ENCODE peak calls at places on chromosomes 4 and X, in four cellular contexts. B is GM12878, V is K562, U is HepG2. F is an unnamed sample. For H4K20me1, the result is how much of the 10 kb centered on the place peaks cover.

GRCh38 chrX:18899796-18900380 is 84.0 kb downstream of the PHKA2 start:
- DNase-seq in B (no peak), V (no peak), U (no peak), F (peak)

GRCh38 chr4:13476915-13477314 is 7.2 kb downstream of the RAB28 start:
- DNase-seq in B (no peak), V (no peak), U (no peak), F (peak)

GRCh38 chr4:134807231-134807745 is 605.7 kb upstream of the PABPC4L start:
- DNase-seq in B (no peak), V (no peak), U (no peak), F (peak)

GRCh38 chr4:100841911-100842310 is 324.1 kb upstream of the EMCN start:
- DNase-seq in B (no peak), V (no peak), U (no peak), F (no peak)

GRCh38 chr4:183722738-183723560 is 63.9 kb downstream of the TRAPPC11 start:
- DNase-seq in B (peak), V (no peak), U (no peak), F (peak)

GRCh38 chr4:183430317-183430986 is 14.0 kb upstream of the CDKN2AIP start:
- DNase-seq in B (no peak), V (no peak), U (no peak), F (peak)

GRCh38 chr4:101037938-101038413 is 309.4 kb downstream of the PPP3CA start:
- DNase-seq in B (no peak), V (no peak), U (no peak), F (peak)

GRCh38 chr4:85170241-85170640 is 203.8 kb upstream of the WDFY3 start:
- DNase-seq in B (no peak), V (no peak), U (no peak), F (no peak)

GRCh38 chrX:150693782-150694574 is 782 bp downstream of the MTMR1 start:
- DNase-seq in B (no peak), V (no peak), U (peak), F (peak)

GRCh38 chr4:165814256-165815010 is 58.6 kb upstream of the TLL1 start:
- DNase-seq in B (no peak), V (no peak), U (no peak), F (peak)

GRCh38 chr4:115711575-115711974 is 598.2 kb upstream of the NDST4 start:
- DNase-seq in B (no peak), V (no peak), U (no peak), F (no peak)

GRCh38 chrX:102765217-102765616 is 44.7 kb downstream of the GPRASP3 start:
- DNase-seq in B (no peak), V (no peak), U (no peak), F (peak)

GRCh38 chr4:99838927-99839326 is 22.3 kb downstream of the DAPP1 start:
- DNase-seq in B (no peak), V (no peak), U (no peak), F (no peak)

GRCh38 chr4:68129793-68130192 is at the start of gene TMPRSS11F:
- DNase-seq in B (no peak), V (peak), U (no peak), F (no peak)

GRCh38 chrX:41209853-41210252 is 124.1 kb upstream of the DDX3X start:
- DNase-seq in B (no peak), V (no peak), U (no peak), F (no peak)

GRCh38 chrX:39247536-39247935 is 446.3 kb downstream of the MID1IP1 start:
- DNase-seq in B (no peak), V (no peak), U (no peak), F (no peak)

GRCh38 chrX:12339921-12340320 is 201.6 kb downstream of the FRMPD4 start:
- DNase-seq in B (no peak), V (no peak), U (no peak), F (no peak)

GRCh38 chr4:115274545-115274944 is 161.1 kb upstream of the NDST4 start:
- DNase-seq in B (no peak), V (no peak), U (no peak), F (no peak)

GRCh38 chr4:40462326-40462725 is 127.2 kb downstream of the CHRNA9 start:
- DNase-seq in B (peak), V (no peak), U (no peak), F (no peak)

GRCh38 chr4:130257271-130257670 is 1161.3 kb downstream of the C4orf33 start:
- DNase-seq in B (no peak), V (no peak), U (no peak), F (peak)

GRCh38 chrX:40468033-40468979 is 112.5 kb upstream of the ATP6AP2 start:
- DNase-seq in B (peak), V (peak), U (peak), F (peak)

GRCh38 chrX:133493366-133493765 is 78.1 kb upstream of the GPC4 start:
- DNase-seq in B (no peak), V (no peak), U (no peak), F (no peak)

GRCh38 chr4:17336069-17336468 is 175.8 kb downstream of the QDPR start:
- DNase-seq in B (no peak), V (no peak), U (no peak), F (no peak)

GRCh38 chr4:7371122-7371941 is 63.4 kb downstream of the PSAPL1 start:
- DNase-seq in B (no peak), V (no peak), U (no peak), F (no peak)

GRCh38 chr4:140271553-140271952 is 101.9 kb upstream of the SCOC start:
- DNase-seq in B (no peak), V (no peak), U (no peak), F (no peak)

GRCh38 chrX:87489071-87489470 is 28.5 kb upstream of the KLHL4 start:
- DNase-seq in B (no peak), V (no peak), U (no peak), F (peak)

GRCh38 chr4:121784401-121784800 is 16.7 kb upstream of the EXOSC9 start:
- DNase-seq in B (no peak), V (no peak), U (no peak), F (no peak)

GRCh38 chr4:785332-786073 is 40.4 kb downstream of the CPLX1 start:
- DNase-seq in B (no peak), V (no peak), U (no peak), F (no peak)

GRCh38 chr4:176883681-176884418 is 91.1 kb upstream of the VEGFC start:
- DNase-seq in B (no peak), V (no peak), U (no peak), F (peak)

GRCh38 chr4:61406677-61407076 is 206.6 kb downstream of the ADGRL3 start:
- DNase-seq in B (no peak), V (no peak), U (no peak), F (no peak)

GRCh38 chr4:62210521-62210920 is 1010.4 kb downstream of the ADGRL3 start:
- DNase-seq in B (no peak), V (no peak), U (no peak), F (no peak)

GRCh38 chrX:16578218-16578617 is 71.7 kb upstream of the S100G start:
- DNase-seq in B (no peak), V (no peak), U (no peak), F (no peak)

GRCh38 chr4:79399076-79399475 is 9.0 kb downstream of the GK2 start:
- DNase-seq in B (no peak), V (no peak), U (no peak), F (no peak)

GRCh38 chrX:118666521-118666920 is 60.9 kb upstream of the IL13RA1 start:
- DNase-seq in B (no peak), V (no peak), U (peak), F (no peak)

GRCh38 chrX:107629533-107629909 is 1.2 kb downstream of the PRPS1 start:
- DNase-seq in B (no peak), V (peak), U (peak), F (peak)

GRCh38 chr4:48141048-48141447 is 7.0 kb upstream of the TXK start:
- DNase-seq in B (no peak), V (peak), U (peak), F (peak)

GRCh38 chrX:110125435-110125834 is 122.5 kb downstream of the TMEM164 start:
- DNase-seq in B (no peak), V (no peak), U (peak), F (peak)

GRCh38 chrX:45788941-45789348 is 588.3 kb upstream of the DIPK2B start:
- DNase-seq in B (no peak), V (no peak), U (no peak), F (peak)

GRCh38 chr4:174398728-174399127 is 115.0 kb downstream of the CEP44 start:
- DNase-seq in B (no peak), V (peak), U (no peak), F (peak)

GRCh38 chrX:152907084-152907651 is 9.3 kb downstream of the ZNF185 start:
- DNase-seq in B (no peak), V (peak), U (no peak), F (no peak)
- H3K4me3 ChIP-seq in B (no peak), V (no peak), U (no peak), F (no peak)

GRCh38 chr4:2835978-2836377 is 7.7 kb upstream of the ADD1 start:
- DNase-seq in B (no peak), V (no peak), U (no peak), F (no peak)
- H4K20me1 ChIP-seq in B (under half), V (under half), U (under half), F (under half)

DNA sequence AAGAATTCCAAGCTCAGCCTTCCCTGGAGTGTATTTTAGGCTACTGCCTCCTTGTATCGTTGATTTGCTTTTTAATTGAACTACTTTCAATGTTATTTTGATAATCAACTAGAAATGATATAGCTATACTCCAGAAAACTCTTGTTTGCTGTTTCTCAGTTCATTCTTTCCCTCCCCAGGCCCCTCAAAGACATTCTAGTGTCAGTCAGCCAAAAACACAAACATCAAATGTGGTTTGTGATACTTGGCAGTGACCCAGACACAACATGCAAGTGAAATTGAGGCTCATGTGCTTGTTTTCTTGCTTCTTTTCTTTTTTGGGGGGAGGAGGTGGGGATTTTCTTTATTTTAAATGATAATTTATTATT is 7.6 kb downstream of the FAT4 start:
- DNase-seq in B (no peak), V (no peak), U (no peak), F (peak)
- TF ChIP-seq MYC in B (no peak), V (no peak), U (no peak), F (no peak)

GRCh38 chr4:163662761-163663160 is 168.3 kb downstream of the TMA16 start:
- DNase-seq in B (no peak), V (no peak), U (no peak), F (no peak)
- H3K4me3 ChIP-seq in B (peak), V (no peak), U (no peak), F (no peak)

GRCh38 chr4:186680649-186681048 is 43.0 kb downstream of the FAT1 start:
- DNase-seq in B (no peak), V (no peak), U (no peak), F (no peak)
- H4K20me1 ChIP-seq in B (under half), V (under half), U (under half), F (under half)